ENCODE peak calls at places on chromosomes 13 and 19, in four cellular contexts. One of them, this sample, is unnamed.

GRCh38 chr19:17078920-17079709 is 3.5 kb downstream of the MYO9B start:
- DNase-seq in lung: no peak
- DNase-seq in ascending aorta: no peak
- DNase-seq in omental fat pad: no peak
- DNase-seq in this sample: no peak

GRCh38 chr19:55118401-55118991 is 1.1 kb upstream of the PPP1R12C start:
- DNase-seq in ascending aorta: peak; percentile 73
- DNase-seq in omental fat pad: no peak
- DNase-seq in lung: peak; percentile 69
- DNase-seq in this sample: peak; percentile 56

GRCh38 chr13:75468602-75469001 is 13.4 kb downstream of the TBC1D4 start:
- DNase-seq in lung: no peak
- DNase-seq in ascending aorta: no peak
- DNase-seq in omental fat pad: no peak
- DNase-seq in this sample: no peak

GRCh38 chr13:59398127-59398526 is 765.6 kb downstream of the DIAPH3 start:
- DNase-seq in omental fat pad: no peak
- DNase-seq in ascending aorta: no peak
- DNase-seq in lung: no peak
- DNase-seq in this sample: no peak

GRCh38 chr19:38394488-38394887 is 6.0 kb downstream of the SPRED3 start:
- DNase-seq in ascending aorta: no peak
- DNase-seq in lung: no peak
- DNase-seq in omental fat pad: no peak
- DNase-seq in this sample: no peak

GRCh38 chr19:56066152-56067023 is 54.7 kb downstream of the ZNF787 start:
- DNase-seq in ascending aorta: peak; percentile 70
- DNase-seq in omental fat pad: no peak
- DNase-seq in lung: peak; percentile 63
- DNase-seq in this sample: peak; percentile 71

GRCh38 chr19:28324275-28325060 is 888.5 kb downstream of the UQCRFS1 start:
- DNase-seq in lung: no peak
- DNase-seq in omental fat pad: no peak
- DNase-seq in ascending aorta: no peak
- DNase-seq in this sample: no peak

GRCh38 chr13:48094404-48094780 is 512 bp downstream of the MED4 start:
- DNase-seq in ascending aorta: no peak
- DNase-seq in lung: no peak
- DNase-seq in omental fat pad: no peak
- DNase-seq in this sample: no peak

GRCh38 chr19:49997709-49998108 is 27.5 kb downstream of the VRK3 start:
- DNase-seq in ascending aorta: no peak
- DNase-seq in omental fat pad: no peak
- DNase-seq in lung: no peak
- DNase-seq in this sample: no peak

GRCh38 chr19:18091217-18091608 is 4.5 kb upstream of the IL12RB1 start:
- DNase-seq in omental fat pad: no peak
- DNase-seq in lung: peak; percentile 57
- DNase-seq in ascending aorta: peak; percentile 80
- DNase-seq in this sample: no peak

GRCh38 chr13:100130092-100130491 is 41.2 kb downstream of the PCCA start:
- DNase-seq in ascending aorta: no peak
- DNase-seq in lung: no peak
- DNase-seq in omental fat pad: no peak
- DNase-seq in this sample: no peak

GRCh38 chr13:108609353-108609752 is 20.1 kb upstream of the MYO16 start:
- DNase-seq in omental fat pad: no peak
- DNase-seq in ascending aorta: no peak
- DNase-seq in lung: no peak
- DNase-seq in this sample: no peak

GRCh38 chr19:42086188-42086736 is 10.3 kb downstream of the ZNF574 start:
- DNase-seq in omental fat pad: no peak
- DNase-seq in lung: no peak
- DNase-seq in ascending aorta: no peak
- DNase-seq in this sample: no peak

GRCh38 chr19:4976412-4977298 is 7.7 kb downstream of the KDM4B start:
- DNase-seq in ascending aorta: peak; percentile 90
- DNase-seq in omental fat pad: peak; percentile 52
- DNase-seq in lung: peak; percentile 80
- DNase-seq in this sample: no peak

GRCh38 chr13:90968510-90968909 is 379.0 kb upstream of the MIR17HG start:
- DNase-seq in lung: no peak
- DNase-seq in ascending aorta: no peak
- DNase-seq in omental fat pad: no peak
- DNase-seq in this sample: no peak

GRCh38 chr13:94700051-94700535 is 12.3 kb downstream of the SOX21 start:
- DNase-seq in omental fat pad: no peak
- DNase-seq in ascending aorta: no peak
- DNase-seq in lung: no peak
- DNase-seq in this sample: no peak

GRCh38 chr13:78867655-78868054 is 208.7 kb upstream of the OBI1 start:
- DNase-seq in ascending aorta: no peak
- DNase-seq in omental fat pad: no peak
- DNase-seq in lung: no peak
- DNase-seq in this sample: no peak

GRCh38 chr13:78022164-78022877 is 103.7 kb upstream of the EDNRB start:
- DNase-seq in ascending aorta: peak; percentile 63
- DNase-seq in omental fat pad: no peak
- DNase-seq in lung: no peak
- DNase-seq in this sample: no peak

GRCh38 chr13:72384879-72385278 is 342.6 kb downstream of the MZT1 start:
- DNase-seq in ascending aorta: no peak
- DNase-seq in lung: no peak
- DNase-seq in omental fat pad: no peak
- DNase-seq in this sample: no peak

GRCh38 chr19:1149259-1150045 is 24.6 kb downstream of the SBNO2 start:
- DNase-seq in omental fat pad: no peak
- DNase-seq in lung: no peak
- DNase-seq in ascending aorta: no peak
- DNase-seq in this sample: no peak

GRCh38 chr13:31887311-31887710 is 144.3 kb upstream of the FRY start:
- DNase-seq in omental fat pad: no peak
- DNase-seq in ascending aorta: no peak
- DNase-seq in lung: no peak
- DNase-seq in this sample: no peak

GRCh38 chr19:17893766-17894165 is 22.0 kb downstream of the SLC5A5 start:
- DNase-seq in ascending aorta: no peak
- DNase-seq in omental fat pad: no peak
- DNase-seq in lung: no peak
- DNase-seq in this sample: no peak

GRCh38 chr13:30132623-30133553 is 174.5 kb downstream of the KATNAL1 start:
- DNase-seq in ascending aorta: peak; percentile 98
- DNase-seq in omental fat pad: peak; percentile 100
- DNase-seq in lung: peak; percentile 98
- DNase-seq in this sample: peak; percentile 96

GRCh38 chr13:29830000-29830399 is 20.4 kb downstream of the UBL3 start:
- DNase-seq in omental fat pad: no peak
- DNase-seq in ascending aorta: no peak
- DNase-seq in lung: no peak
- DNase-seq in this sample: no peak

GRCh38 chr13:79830945-79831344 is 350.0 kb downstream of the NDFIP2 start:
- DNase-seq in omental fat pad: no peak
- DNase-seq in ascending aorta: no peak
- DNase-seq in lung: no peak
- DNase-seq in this sample: no peak

GRCh38 chr13:100808848-100809247 is 134.3 kb upstream of the TMTC4 start:
- DNase-seq in omental fat pad: no peak
- DNase-seq in lung: no peak
- DNase-seq in ascending aorta: no peak
- DNase-seq in this sample: no peak

GRCh38 chr13:37929308-37929707 is 59.7 kb upstream of the TRPC4 start:
- DNase-seq in omental fat pad: no peak
- DNase-seq in lung: no peak
- DNase-seq in ascending aorta: no peak
- DNase-seq in this sample: no peak

GRCh38 chr13:33454844-33455256 is 169.3 kb upstream of the STARD13 start:
- DNase-seq in ascending aorta: no peak
- DNase-seq in lung: no peak
- DNase-seq in omental fat pad: no peak
- DNase-seq in this sample: no peak

GRCh38 chr19:47229674-47230121 is 1.3 kb downstream of the BBC3 start:
- DNase-seq in ascending aorta: no peak
- DNase-seq in omental fat pad: no peak
- DNase-seq in lung: no peak
- DNase-seq in this sample: no peak

GRCh38 chr13:44796597-44797517 is 192.4 kb downstream of the NUFIP1 start:
- DNase-seq in lung: no peak
- DNase-seq in omental fat pad: no peak
- DNase-seq in ascending aorta: no peak
- DNase-seq in this sample: no peak

GRCh38 chr19:28606269-28607032 is 606.5 kb downstream of the UQCRFS1 start:
- DNase-seq in ascending aorta: no peak
- DNase-seq in omental fat pad: no peak
- DNase-seq in lung: no peak
- DNase-seq in this sample: no peak

GRCh38 chr13:111407381-111408131 is 87.1 kb downstream of the TEX29 start:
- DNase-seq in lung: no peak
- DNase-seq in ascending aorta: no peak
- DNase-seq in omental fat pad: no peak
- DNase-seq in this sample: no peak

GRCh38 chr19:58558623-58559274 is 338 bp upstream of the UBE2M start:
- DNase-seq in ascending aorta: peak; percentile 99
- DNase-seq in lung: peak; percentile 98
- DNase-seq in omental fat pad: peak; percentile 98
- DNase-seq in this sample: peak; percentile 99

GRCh38 chr13:114152285-114152645 is 19.8 kb upstream of the RASA3 start:
- DNase-seq in ascending aorta: no peak
- DNase-seq in omental fat pad: no peak
- DNase-seq in lung: no peak
- DNase-seq in this sample: no peak

GRCh38 chr13:114151031-114151430 is 18.6 kb upstream of the RASA3 start:
- DNase-seq in ascending aorta: no peak
- DNase-seq in lung: no peak
- DNase-seq in omental fat pad: no peak
- DNase-seq in this sample: no peak

GRCh38 chr13:114149774-114150740 is 17.6 kb upstream of the RASA3 start:
- DNase-seq in ascending aorta: no peak
- DNase-seq in lung: no peak
- DNase-seq in omental fat pad: no peak
- DNase-seq in this sample: no peak

GRCh38 chr13:114152831-114153371 is 20.5 kb upstream of the RASA3 start:
- DNase-seq in ascending aorta: peak; percentile 74
- DNase-seq in lung: no peak
- DNase-seq in omental fat pad: no peak
- DNase-seq in this sample: no peak

GRCh38 chr13:114151565-114152284 is 19.3 kb upstream of the RASA3 start:
- DNase-seq in omental fat pad: no peak
- DNase-seq in ascending aorta: no peak
- DNase-seq in lung: no peak
- DNase-seq in this sample: no peak
- TF ChIP-seq CTCF in omental fat pad: no peak
- TF ChIP-seq CTCF in ascending aorta: no peak
- TF ChIP-seq CTCF in lung: no peak
- TF ChIP-seq CTCF in this sample: no peak

DNA sequence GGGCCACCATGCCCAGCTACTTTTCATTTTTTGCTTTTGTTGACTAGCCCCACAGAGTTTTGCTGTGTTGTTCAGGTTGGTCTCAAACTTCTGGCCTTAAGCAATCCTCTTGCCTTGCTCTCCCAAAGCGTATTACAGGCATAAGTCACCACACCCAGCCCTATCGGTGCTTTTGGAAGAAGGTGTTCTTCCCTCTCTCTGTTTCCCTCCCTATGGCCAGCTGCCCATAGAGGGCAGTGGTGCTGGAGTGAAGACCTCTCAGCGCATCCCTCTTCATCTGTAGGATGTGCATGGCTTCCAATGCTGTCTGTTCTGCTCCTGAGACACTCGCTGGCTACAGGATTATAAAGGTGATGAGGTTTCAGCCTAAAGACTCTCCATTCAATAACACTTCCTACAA is 1.3 kb upstream of the CD22 start:
- DNase-seq in omental fat pad: no peak
- DNase-seq in lung: no peak
- DNase-seq in ascending aorta: no peak
- DNase-seq in this sample: no peak
- TF ChIP-seq CTCF in omental fat pad: no peak
- TF ChIP-seq CTCF in lung: no peak
- TF ChIP-seq CTCF in ascending aorta: no peak
- TF ChIP-seq CTCF in this sample: peak; percentile 27

GRCh38 chr19:13152854-13153626 is 2.8 kb downstream of the IER2 start:
- DNase-seq in ascending aorta: peak; percentile 98
- DNase-seq in omental fat pad: peak; percentile 97
- DNase-seq in lung: peak; percentile 98
- DNase-seq in this sample: peak; percentile 96
- TF ChIP-seq CTCF in ascending aorta: peak; percentile 36
- TF ChIP-seq CTCF in omental fat pad: no peak
- TF ChIP-seq CTCF in lung: peak; percentile 14
- TF ChIP-seq CTCF in this sample: peak; percentile 30

DNA sequence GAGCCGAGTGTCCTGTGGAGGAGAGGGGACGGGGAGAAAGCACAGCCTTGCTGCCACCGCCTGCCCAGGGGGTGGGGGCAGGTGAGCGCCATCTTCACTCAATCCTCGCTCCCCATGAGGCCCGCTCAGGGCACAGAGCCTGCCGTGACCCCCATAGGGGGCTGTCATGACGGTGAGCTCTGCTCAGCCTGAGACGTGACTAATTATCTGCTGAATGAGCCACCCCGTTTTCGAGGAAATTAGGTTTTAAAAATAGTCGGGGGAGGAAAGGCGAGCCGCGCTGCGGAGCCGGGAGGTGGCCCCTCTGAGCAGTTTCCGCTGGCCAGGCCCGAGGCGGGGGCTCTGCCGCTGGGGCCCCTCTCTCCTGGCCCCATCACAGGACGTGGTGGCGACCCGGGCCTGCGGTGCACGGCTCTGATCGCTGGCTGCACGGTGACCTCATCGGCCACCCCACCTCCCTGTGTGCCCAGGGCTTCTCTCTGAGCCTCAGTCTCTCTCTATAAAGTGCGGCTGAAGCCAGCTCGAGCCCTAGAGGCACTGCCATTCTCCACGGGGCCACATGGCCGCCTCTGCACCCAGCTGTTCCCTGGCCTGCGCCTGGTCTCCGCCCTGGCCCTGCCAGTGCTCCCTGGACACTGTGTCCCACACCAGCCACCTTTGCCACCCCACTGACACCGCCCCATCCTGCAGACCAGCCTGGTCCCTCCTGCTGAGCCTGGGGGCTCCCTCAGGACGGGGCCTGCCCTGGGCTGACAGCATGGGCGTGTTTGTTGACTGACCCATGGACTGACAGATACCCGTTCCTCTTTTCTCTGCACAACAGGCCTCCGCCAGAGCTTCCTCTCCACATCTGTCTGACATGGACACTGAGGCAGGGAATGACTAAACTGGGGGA is 28.3 kb downstream of the PIP5K1C start:
- DNase-seq in lung: no peak
- DNase-seq in omental fat pad: no peak
- DNase-seq in ascending aorta: no peak
- DNase-seq in this sample: no peak
- TF ChIP-seq CTCF in lung: no peak
- TF ChIP-seq CTCF in omental fat pad: no peak
- TF ChIP-seq CTCF in ascending aorta: peak; percentile 41
- TF ChIP-seq CTCF in this sample: no peak